ENCODE peak calls at places on chromosomes 13 and 19, in ten cellular contexts. One of them, this sample, is unnamed. For H3K4me1, the result is how much of the 10 kb centered on the place peaks cover.

GRCh38 chr13:72255908-72256307 is 388.9 kb upstream of the DACH1 start:
- DNase-seq in A673: peak
- DNase-seq in stomach: no peak
- DNase-seq in uterus: no peak
- DNase-seq in cardiac muscle cell: peak
- DNase-seq in CD8-positive, alpha-beta T cell: no peak
- DNase-seq in hepatocyte: peak
- DNase-seq in BE2C: peak
- DNase-seq in colonic mucosa: peak
- DNase-seq in HepG2: peak
- DNase-seq in this sample: peak

GRCh38 chr13:50069255-50069654 is 54.0 kb downstream of the KCNRG start:
- DNase-seq in A673: no peak
- DNase-seq in cardiac muscle cell: peak
- DNase-seq in hepatocyte: no peak
- DNase-seq in stomach: no peak
- DNase-seq in HepG2: no peak
- DNase-seq in colonic mucosa: no peak
- DNase-seq in uterus: no peak
- DNase-seq in BE2C: no peak
- DNase-seq in CD8-positive, alpha-beta T cell: no peak
- DNase-seq in this sample: no peak

GRCh38 chr13:60261432-60262351 is 98.0 kb upstream of the DIAPH3 start:
- DNase-seq in hepatocyte: no peak
- DNase-seq in stomach: no peak
- DNase-seq in HepG2: no peak
- DNase-seq in colonic mucosa: peak
- DNase-seq in A673: no peak
- DNase-seq in CD8-positive, alpha-beta T cell: no peak
- DNase-seq in uterus: no peak
- DNase-seq in BE2C: no peak
- DNase-seq in cardiac muscle cell: no peak
- DNase-seq in this sample: peak

GRCh38 chr13:39888865-39889810 is 233.7 kb downstream of the COG6 start:
- DNase-seq in BE2C: no peak
- DNase-seq in cardiac muscle cell: peak
- DNase-seq in colonic mucosa: no peak
- DNase-seq in stomach: no peak
- DNase-seq in CD8-positive, alpha-beta T cell: no peak
- DNase-seq in hepatocyte: no peak
- DNase-seq in HepG2: no peak
- DNase-seq in A673: no peak
- DNase-seq in uterus: no peak
- DNase-seq in this sample: no peak

GRCh38 chr13:26727122-26727521 is 33.5 kb downstream of the GPR12 start:
- DNase-seq in BE2C: no peak
- DNase-seq in hepatocyte: no peak
- DNase-seq in stomach: no peak
- DNase-seq in uterus: no peak
- DNase-seq in colonic mucosa: no peak
- DNase-seq in HepG2: no peak
- DNase-seq in A673: no peak
- DNase-seq in cardiac muscle cell: no peak
- DNase-seq in CD8-positive, alpha-beta T cell: no peak
- DNase-seq in this sample: no peak

GRCh38 chr13:35891486-35891885 is 239.7 kb downstream of the DCLK1 start:
- DNase-seq in uterus: no peak
- DNase-seq in cardiac muscle cell: no peak
- DNase-seq in colonic mucosa: no peak
- DNase-seq in hepatocyte: no peak
- DNase-seq in stomach: no peak
- DNase-seq in A673: no peak
- DNase-seq in HepG2: no peak
- DNase-seq in BE2C: no peak
- DNase-seq in CD8-positive, alpha-beta T cell: no peak
- DNase-seq in this sample: no peak

GRCh38 chr19:1826557-1827521 is 14.8 kb upstream of the ATP8B3 start:
- DNase-seq in BE2C: no peak
- DNase-seq in HepG2: no peak
- DNase-seq in uterus: peak
- DNase-seq in A673: no peak
- DNase-seq in colonic mucosa: no peak
- DNase-seq in stomach: no peak
- DNase-seq in CD8-positive, alpha-beta T cell: no peak
- DNase-seq in cardiac muscle cell: peak
- DNase-seq in hepatocyte: peak
- DNase-seq in this sample: peak

GRCh38 chr13:41025518-41025917 is 6.4 kb upstream of the ELF1 start:
- DNase-seq in HepG2: peak
- DNase-seq in stomach: no peak
- DNase-seq in cardiac muscle cell: no peak
- DNase-seq in CD8-positive, alpha-beta T cell: no peak
- DNase-seq in BE2C: no peak
- DNase-seq in A673: no peak
- DNase-seq in hepatocyte: no peak
- DNase-seq in colonic mucosa: no peak
- DNase-seq in uterus: no peak
- DNase-seq in this sample: no peak

GRCh38 chr13:25469179-25469545 is 97.4 kb downstream of the ATP8A2 start:
- DNase-seq in uterus: no peak
- DNase-seq in BE2C: no peak
- DNase-seq in A673: no peak
- DNase-seq in HepG2: no peak
- DNase-seq in CD8-positive, alpha-beta T cell: no peak
- DNase-seq in hepatocyte: no peak
- DNase-seq in colonic mucosa: no peak
- DNase-seq in cardiac muscle cell: no peak
- DNase-seq in stomach: no peak
- DNase-seq in this sample: no peak

GRCh38 chr13:105774739-105775460 is 760.6 kb downstream of the EFNB2 start:
- DNase-seq in uterus: no peak
- DNase-seq in hepatocyte: peak
- DNase-seq in BE2C: no peak
- DNase-seq in cardiac muscle cell: no peak
- DNase-seq in A673: no peak
- DNase-seq in colonic mucosa: no peak
- DNase-seq in CD8-positive, alpha-beta T cell: no peak
- DNase-seq in stomach: no peak
- DNase-seq in HepG2: peak
- DNase-seq in this sample: peak

GRCh38 chr19:46077815-46078167 is 37.0 kb upstream of the IGFL4 start:
- DNase-seq in BE2C: no peak
- DNase-seq in cardiac muscle cell: no peak
- DNase-seq in colonic mucosa: no peak
- DNase-seq in CD8-positive, alpha-beta T cell: no peak
- DNase-seq in uterus: no peak
- DNase-seq in stomach: no peak
- DNase-seq in HepG2: no peak
- DNase-seq in hepatocyte: no peak
- DNase-seq in A673: no peak
- DNase-seq in this sample: no peak
- TF ChIP-seq CTCF in BE2C: no peak
- TF ChIP-seq CTCF in cardiac muscle cell: no peak
- TF ChIP-seq CTCF in colonic mucosa: no peak
- TF ChIP-seq CTCF in CD8-positive, alpha-beta T cell: no peak
- TF ChIP-seq CTCF in uterus: no peak
- TF ChIP-seq CTCF in stomach: no peak
- TF ChIP-seq CTCF in HepG2: no peak
- TF ChIP-seq CTCF in hepatocyte: no peak
- TF ChIP-seq CTCF in A673: no peak
- TF ChIP-seq CTCF in this sample: no peak

GRCh38 chr19:4396949-4397783 is 3.2 kb downstream of the SH3GL1 start:
- DNase-seq in uterus: no peak
- DNase-seq in colonic mucosa: no peak
- DNase-seq in CD8-positive, alpha-beta T cell: no peak
- DNase-seq in HepG2: no peak
- DNase-seq in BE2C: no peak
- DNase-seq in A673: no peak
- DNase-seq in stomach: no peak
- DNase-seq in hepatocyte: no peak
- DNase-seq in cardiac muscle cell: no peak
- DNase-seq in this sample: peak

GRCh38 chr19:4390862-4391693 is 9.3 kb downstream of the SH3GL1 start:
- DNase-seq in HepG2: peak
- DNase-seq in colonic mucosa: no peak
- DNase-seq in hepatocyte: peak
- DNase-seq in uterus: no peak
- DNase-seq in BE2C: no peak
- DNase-seq in stomach: no peak
- DNase-seq in cardiac muscle cell: peak
- DNase-seq in CD8-positive, alpha-beta T cell: no peak
- DNase-seq in A673: no peak
- DNase-seq in this sample: no peak

GRCh38 chr19:4390017-4390861 is 10.1 kb downstream of the SH3GL1 start:
- DNase-seq in BE2C: no peak
- DNase-seq in CD8-positive, alpha-beta T cell: no peak
- DNase-seq in stomach: no peak
- DNase-seq in colonic mucosa: no peak
- DNase-seq in uterus: no peak
- DNase-seq in A673: peak
- DNase-seq in cardiac muscle cell: peak
- DNase-seq in hepatocyte: peak
- DNase-seq in HepG2: no peak
- DNase-seq in this sample: peak

GRCh38 chr19:4391701-4392543 is 8.4 kb downstream of the SH3GL1 start:
- DNase-seq in BE2C: no peak
- DNase-seq in uterus: no peak
- DNase-seq in stomach: no peak
- DNase-seq in hepatocyte: no peak
- DNase-seq in cardiac muscle cell: peak
- DNase-seq in A673: no peak
- DNase-seq in colonic mucosa: no peak
- DNase-seq in CD8-positive, alpha-beta T cell: no peak
- DNase-seq in HepG2: peak
- DNase-seq in this sample: no peak

GRCh38 chr19:4393947-4394590 is 6.3 kb downstream of the SH3GL1 start:
- DNase-seq in uterus: no peak
- DNase-seq in stomach: no peak
- DNase-seq in BE2C: no peak
- DNase-seq in colonic mucosa: no peak
- DNase-seq in cardiac muscle cell: peak
- DNase-seq in CD8-positive, alpha-beta T cell: no peak
- DNase-seq in HepG2: no peak
- DNase-seq in A673: no peak
- DNase-seq in hepatocyte: no peak
- DNase-seq in this sample: peak
- H3K4me1 ChIP-seq in uterus: under half
- H3K4me1 ChIP-seq in stomach: half or more
- H3K4me1 ChIP-seq in BE2C: under half
- H3K4me1 ChIP-seq in colonic mucosa: under half
- H3K4me1 ChIP-seq in cardiac muscle cell: under half
- H3K4me1 ChIP-seq in CD8-positive, alpha-beta T cell: half or more
- H3K4me1 ChIP-seq in HepG2: half or more
- H3K4me1 ChIP-seq in A673: under half
- H3K4me1 ChIP-seq in hepatocyte: half or more
- H3K4me1 ChIP-seq in this sample: under half

DNA sequence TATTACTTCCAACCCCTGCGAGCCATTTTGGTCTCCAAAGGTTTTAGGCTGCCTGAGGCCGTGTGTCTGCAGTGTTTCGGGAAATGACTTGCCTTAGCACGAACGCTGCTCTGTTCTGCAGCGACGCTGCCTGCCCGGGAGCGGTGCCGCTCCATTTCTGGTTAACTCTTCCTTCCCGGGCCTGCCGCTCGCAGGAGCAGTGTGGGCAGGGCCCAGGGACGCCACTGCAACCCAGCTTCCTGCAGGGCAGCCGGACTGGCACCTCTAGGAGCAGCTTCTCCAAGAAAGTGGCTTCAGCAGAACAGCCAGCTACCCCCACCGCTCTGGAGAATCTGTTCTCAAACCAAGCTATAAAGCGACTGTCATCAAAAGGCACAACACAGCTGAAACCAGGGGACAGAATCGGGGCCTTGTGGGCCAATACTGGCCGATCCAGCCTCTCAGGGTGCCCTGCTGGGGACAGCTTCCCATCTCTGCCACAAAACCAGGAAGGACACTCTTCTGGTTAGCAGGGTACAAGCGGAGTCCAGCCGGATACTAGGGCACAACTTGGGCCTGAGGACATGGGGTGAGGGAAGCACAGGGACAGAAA is 72.2 kb downstream of the KCTD15 start:
- DNase-seq in colonic mucosa: no peak
- DNase-seq in HepG2: no peak
- DNase-seq in CD8-positive, alpha-beta T cell: no peak
- DNase-seq in cardiac muscle cell: peak
- DNase-seq in stomach: peak
- DNase-seq in hepatocyte: peak
- DNase-seq in A673: no peak
- DNase-seq in uterus: peak
- DNase-seq in BE2C: peak
- DNase-seq in this sample: peak
- H3K4me3 ChIP-seq in colonic mucosa: no peak
- H3K4me3 ChIP-seq in HepG2: no peak
- H3K4me3 ChIP-seq in CD8-positive, alpha-beta T cell: no peak
- H3K4me3 ChIP-seq in cardiac muscle cell: no peak
- H3K4me3 ChIP-seq in stomach: peak
- H3K4me3 ChIP-seq in hepatocyte: no peak
- H3K4me3 ChIP-seq in A673: no peak
- H3K4me3 ChIP-seq in uterus: peak
- H3K4me3 ChIP-seq in BE2C: peak
- H3K4me3 ChIP-seq in this sample: no peak

GRCh38 chr19:41031926-41032325 is 40.8 kb downstream of the CYP2B6 start:
- DNase-seq in HepG2: no peak
- DNase-seq in BE2C: no peak
- DNase-seq in hepatocyte: peak
- DNase-seq in colonic mucosa: no peak
- DNase-seq in A673: no peak
- DNase-seq in cardiac muscle cell: peak
- DNase-seq in stomach: no peak
- DNase-seq in uterus: no peak
- DNase-seq in CD8-positive, alpha-beta T cell: no peak
- DNase-seq in this sample: no peak

GRCh38 chr19:41029524-41030432 is 38.7 kb downstream of the CYP2B6 start:
- DNase-seq in colonic mucosa: no peak
- DNase-seq in hepatocyte: no peak
- DNase-seq in BE2C: no peak
- DNase-seq in HepG2: no peak
- DNase-seq in cardiac muscle cell: no peak
- DNase-seq in A673: no peak
- DNase-seq in CD8-positive, alpha-beta T cell: no peak
- DNase-seq in stomach: no peak
- DNase-seq in uterus: no peak
- DNase-seq in this sample: no peak

GRCh38 chr19:41025871-41026270 is 34.8 kb downstream of the CYP2B6 start:
- DNase-seq in colonic mucosa: no peak
- DNase-seq in HepG2: no peak
- DNase-seq in cardiac muscle cell: no peak
- DNase-seq in stomach: no peak
- DNase-seq in CD8-positive, alpha-beta T cell: no peak
- DNase-seq in BE2C: no peak
- DNase-seq in uterus: no peak
- DNase-seq in A673: no peak
- DNase-seq in hepatocyte: no peak
- DNase-seq in this sample: peak

GRCh38 chr19:41027273-41027967 is 36.3 kb downstream of the CYP2B6 start:
- DNase-seq in CD8-positive, alpha-beta T cell: no peak
- DNase-seq in hepatocyte: no peak
- DNase-seq in BE2C: no peak
- DNase-seq in cardiac muscle cell: no peak
- DNase-seq in HepG2: no peak
- DNase-seq in A673: no peak
- DNase-seq in stomach: no peak
- DNase-seq in colonic mucosa: no peak
- DNase-seq in uterus: no peak
- DNase-seq in this sample: no peak

GRCh38 chr19:41030651-41031050 is 39.6 kb downstream of the CYP2B6 start:
- DNase-seq in A673: no peak
- DNase-seq in uterus: no peak
- DNase-seq in hepatocyte: no peak
- DNase-seq in CD8-positive, alpha-beta T cell: no peak
- DNase-seq in stomach: no peak
- DNase-seq in BE2C: no peak
- DNase-seq in HepG2: no peak
- DNase-seq in colonic mucosa: no peak
- DNase-seq in cardiac muscle cell: no peak
- DNase-seq in this sample: peak
- TF ChIP-seq CTCF in A673: no peak
- TF ChIP-seq CTCF in uterus: no peak
- TF ChIP-seq CTCF in hepatocyte: no peak
- TF ChIP-seq CTCF in CD8-positive, alpha-beta T cell: no peak
- TF ChIP-seq CTCF in stomach: no peak
- TF ChIP-seq CTCF in BE2C: no peak
- TF ChIP-seq CTCF in HepG2: peak
- TF ChIP-seq CTCF in colonic mucosa: no peak
- TF ChIP-seq CTCF in cardiac muscle cell: no peak
- TF ChIP-seq CTCF in this sample: peak

This sample was measured in endodermal cell.